ENCODE peak calls at places on chromosome 7, in ten cellular contexts. O is neuronal stem cell, N is NCI-H524, E is COLO829, J is lower leg skin, C is Kasumi-1, D is neural crest cell, I is NCI-H1436, V is NCI-H2081, A is cortex of kidney. U is an unnamed sample.

GRCh38 chr7:17552952-17553351 is 254.5 kb downstream of the AHR start:
- DNase-seq in I (no peak), C (no peak), N (no peak), E (no peak), J (no peak), O (no peak), D (no peak), V (no peak), A (no peak), U (no peak)

GRCh38 chr7:43313628-43314378 is 201.4 kb downstream of the HECW1 start:
- DNase-seq in E (no peak), D (no peak), V (no peak), I (no peak), O (no peak), C (no peak), J (no peak), N (no peak), A (no peak), U (no peak)

GRCh38 chr7:82594665-82595064 is 151.1 kb upstream of the CACNA2D1 start:
- DNase-seq in A (no peak), I (no peak), N (peak), E (no peak), C (no peak), V (peak), J (no peak), O (peak), D (no peak), U (no peak)

GRCh38 chr7:30938435-30939316 is 25.1 kb upstream of the GHRHR start:
- DNase-seq in A (no peak), J (peak), O (peak), E (peak), D (peak), C (peak), V (peak), I (peak), N (peak), U (peak)

GRCh38 chr7:115491744-115492380 is 538.7 kb downstream of the TFEC start:
- DNase-seq in A (no peak), O (no peak), J (no peak), N (no peak), D (no peak), V (peak), E (no peak), C (no peak), I (no peak), U (no peak)

GRCh38 chr7:95213148-95213547 is 111.2 kb downstream of the PON1 start:
- DNase-seq in C (no peak), I (no peak), N (no peak), E (no peak), A (no peak), O (no peak), V (no peak), J (no peak), D (no peak), U (no peak)

GRCh38 chr7:114823290-114823689 is 98.6 kb upstream of the MDFIC start:
- DNase-seq in V (no peak), E (no peak), I (no peak), O (no peak), D (no peak), A (no peak), J (peak), C (no peak), N (no peak), U (no peak)

GRCh38 chr7:139300390-139300789 is 40.7 kb upstream of the FMC1 start:
- DNase-seq in E (no peak), A (no peak), C (no peak), I (no peak), O (no peak), N (no peak), D (no peak), J (no peak), V (no peak), U (no peak)

GRCh38 chr7:157140118-157140905 is 1.6 kb downstream of the UBE3C start:
- DNase-seq in D (no peak), N (no peak), V (no peak), E (no peak), O (no peak), I (no peak), J (no peak), A (no peak), C (peak), U (no peak)

GRCh38 chr7:157543276-157543675 is 206.5 kb downstream of the DNAJB6 start:
- DNase-seq in I (no peak), E (no peak), O (no peak), V (no peak), N (no peak), J (no peak), A (no peak), C (no peak), D (no peak), U (no peak)

GRCh38 chr7:27605689-27606269 is 56.9 kb downstream of the HIBADH start:
- DNase-seq in C (peak), V (peak), A (no peak), N (peak), J (no peak), D (no peak), E (peak), O (no peak), I (no peak), U (peak)

GRCh38 chr7:69078997-69079769 is 519.1 kb upstream of the AUTS2 start:
- DNase-seq in C (no peak), I (no peak), A (no peak), N (no peak), O (no peak), V (no peak), D (no peak), E (no peak), J (peak), U (no peak)

GRCh38 chr7:51249187-51249945 is 67.2 kb downstream of the COBL start:
- DNase-seq in E (no peak), A (no peak), J (no peak), D (no peak), O (no peak), N (no peak), V (no peak), I (no peak), C (no peak), U (no peak)

GRCh38 chr7:144531181-144531580 is 127.7 kb upstream of the NOBOX start:
- DNase-seq in A (no peak), D (no peak), E (no peak), J (no peak), N (no peak), O (no peak), C (no peak), V (no peak), I (no peak), U (no peak)

GRCh38 chr7:155918720-155919399 is 106.6 kb upstream of the SHH start:
- DNase-seq in D (no peak), E (peak), O (no peak), N (no peak), C (no peak), J (peak), I (no peak), V (no peak), A (no peak), U (peak)

GRCh38 chr7:99693427-99694200 is 13.8 kb upstream of the CYP3A5 start:
- DNase-seq in J (no peak), I (peak), C (no peak), O (peak), A (no peak), E (no peak), N (no peak), V (no peak), D (peak), U (no peak)

GRCh38 chr7:136869991-136870798 is 1.7 kb downstream of the CHRM2 start:
- DNase-seq in I (no peak), C (no peak), V (no peak), A (no peak), J (no peak), E (no peak), D (peak), O (peak), N (peak), U (no peak)

GRCh38 chr7:36870625-36871354 is 146.5 kb upstream of the AOAH start:
- DNase-seq in O (no peak), I (no peak), N (no peak), A (no peak), V (no peak), J (no peak), D (no peak), E (no peak), C (no peak), U (no peak)